ENCODE peak calls at places on chromosome 10, in four cellular contexts. B is HepG2, T is GM12878, D is K562. X is an unnamed sample.

GRCh38 chr10:110918633-110919348 is at the start of gene BBIP1:
- DNase-seq in B (peak), T (peak), D (no peak), X (no peak)

GRCh38 chr10:73244866-73245477 is 2.1 kb downstream of the DNAJC9 start:
- DNase-seq in T (no peak), B (no peak), D (peak), X (no peak)

GRCh38 chr10:21508987-21509334 is 16.5 kb downstream of the SKIDA1 start:
- DNase-seq in D (no peak), T (no peak), B (no peak), X (no peak)

GRCh38 chr10:48608279-48608681 is 3.4 kb upstream of the ARHGAP22 start:
- DNase-seq in T (peak), D (peak), B (peak), X (peak)

GRCh38 chr10:77406764-77407430 is 230.7 kb downstream of the KCNMA1 start:
- DNase-seq in T (no peak), D (no peak), B (no peak), X (no peak)

GRCh38 chr10:49552277-49552676 is 13.4 kb upstream of the ERCC6 start:
- DNase-seq in T (no peak), D (no peak), B (no peak), X (no peak)

GRCh38 chr10:74683621-74684114 is 142.7 kb upstream of the KAT6B start:
- DNase-seq in B (peak), T (no peak), D (no peak), X (no peak)

GRCh38 chr10:125727436-125727835 is 7.9 kb downstream of the EDRF1 start:
- DNase-seq in T (no peak), B (no peak), D (no peak), X (no peak)

GRCh38 chr10:58435297-58435696 is 50.1 kb downstream of the TFAM start:
- DNase-seq in B (peak), D (no peak), T (no peak), X (no peak)

GRCh38 chr10:5951167-5951711 is 26.1 kb downstream of the IL15RA start:
- DNase-seq in D (no peak), T (no peak), B (no peak), X (no peak)

GRCh38 chr10:4383683-4384082 is 442.3 kb upstream of the AKR1E2 start:
- DNase-seq in D (no peak), B (no peak), T (no peak), X (no peak)

GRCh38 chr10:59895629-59896116 is 10.7 kb downstream of the CCDC6 start:
- DNase-seq in B (peak), D (peak), T (no peak), X (no peak)

GRCh38 chr10:17835688-17836087 is 26.5 kb downstream of the MRC1 start:
- DNase-seq in B (no peak), D (no peak), T (no peak), X (no peak)

GRCh38 chr10:127300868-127301321 is 104.5 kb upstream of the INSYN2A start:
- DNase-seq in D (no peak), B (peak), T (no peak), X (no peak)

GRCh38 chr10:74924251-74924954 is 98.0 kb downstream of the KAT6B start:
- DNase-seq in B (no peak), D (no peak), T (no peak), X (no peak)

GRCh38 chr10:100997364-100998182 is 2.0 kb upstream of the LZTS2 start:
- DNase-seq in D (peak), T (no peak), B (peak), X (peak)

GRCh38 chr10:6995339-6995738 is 415.3 kb upstream of the PRKCQ start:
- DNase-seq in B (no peak), D (no peak), T (no peak), X (no peak)

GRCh38 chr10:59995862-59996261 is 89.5 kb upstream of the CCDC6 start:
- DNase-seq in B (no peak), T (no peak), D (no peak), X (no peak)

GRCh38 chr10:74213571-74214162 is 62.6 kb downstream of the ADK start:
- DNase-seq in D (peak), T (no peak), B (peak), X (peak)

GRCh38 chr10:113073549-113074189 is 123.6 kb downstream of the TCF7L2 start:
- DNase-seq in D (peak), B (peak), T (no peak), X (peak)

GRCh38 chr10:96532523-96532922 is 18.8 kb upstream of the TLL2 start:
- DNase-seq in T (no peak), D (no peak), B (no peak), X (no peak)

GRCh38 chr10:2119316-2119715 is 382.0 kb upstream of the ADARB2 start:
- DNase-seq in B (no peak), T (no peak), D (no peak), X (no peak)

GRCh38 chr10:48209246-48209645 is 65.2 kb downstream of the FRMPD2 start:
- DNase-seq in T (no peak), B (no peak), D (no peak), X (no peak)

GRCh38 chr10:121732676-121733445 is 134.6 kb upstream of the FGFR2 start:
- DNase-seq in B (no peak), D (no peak), T (no peak), X (peak)

GRCh38 chr10:11822809-11823121 is 391 bp upstream of the PROSER2 start:
- DNase-seq in T (no peak), B (no peak), D (no peak), X (no peak)

GRCh38 chr10:76049581-76050290 is 618.3 kb downstream of the LRMDA start:
- DNase-seq in D (no peak), B (no peak), T (no peak), X (no peak)

GRCh38 chr10:61618388-61618961 is 44.3 kb upstream of the CABCOCO1 start:
- DNase-seq in D (no peak), B (no peak), T (no peak), X (no peak)

GRCh38 chr10:51783907-51784306 is 84.5 kb upstream of the CSTF2T start:
- DNase-seq in T (no peak), B (no peak), D (no peak), X (no peak)

GRCh38 chr10:30371954-30372353 is 22.9 kb upstream of the MTPAP start:
- DNase-seq in B (no peak), T (no peak), D (no peak), X (no peak)

GRCh38 chr10:84683550-84683949 is 355.2 kb downstream of the CCSER2 start:
- DNase-seq in B (no peak), T (no peak), D (no peak), X (no peak)

GRCh38 chr10:93926613-93927012 is 32.8 kb downstream of the SLC35G1 start:
- DNase-seq in T (no peak), D (no peak), B (no peak), X (no peak)

GRCh38 chr10:683448-684071 is 5.9 kb downstream of the DIP2C start:
- DNase-seq in T (no peak), D (no peak), B (no peak), X (no peak)

GRCh38 chr10:17409170-17409733 is 45.1 kb downstream of the ST8SIA6 start:
- DNase-seq in T (no peak), B (peak), D (no peak), X (no peak)

GRCh38 chr10:48527691-48528212 is 77.1 kb downstream of the ARHGAP22 start:
- DNase-seq in D (no peak), B (no peak), T (no peak), X (no peak)

GRCh38 chr10:77796311-77796915 is 130.1 kb downstream of the DLG5 start:
- DNase-seq in D (no peak), B (no peak), T (no peak), X (no peak)

GRCh38 chr10:68327889-68328786 is 3.7 kb upstream of the HNRNPH3 start:
- DNase-seq in T (no peak), B (peak), D (no peak), X (no peak)
- TF ChIP-seq SP1 in T (no peak), B (no peak), D (no peak), X (no peak)

DNA sequence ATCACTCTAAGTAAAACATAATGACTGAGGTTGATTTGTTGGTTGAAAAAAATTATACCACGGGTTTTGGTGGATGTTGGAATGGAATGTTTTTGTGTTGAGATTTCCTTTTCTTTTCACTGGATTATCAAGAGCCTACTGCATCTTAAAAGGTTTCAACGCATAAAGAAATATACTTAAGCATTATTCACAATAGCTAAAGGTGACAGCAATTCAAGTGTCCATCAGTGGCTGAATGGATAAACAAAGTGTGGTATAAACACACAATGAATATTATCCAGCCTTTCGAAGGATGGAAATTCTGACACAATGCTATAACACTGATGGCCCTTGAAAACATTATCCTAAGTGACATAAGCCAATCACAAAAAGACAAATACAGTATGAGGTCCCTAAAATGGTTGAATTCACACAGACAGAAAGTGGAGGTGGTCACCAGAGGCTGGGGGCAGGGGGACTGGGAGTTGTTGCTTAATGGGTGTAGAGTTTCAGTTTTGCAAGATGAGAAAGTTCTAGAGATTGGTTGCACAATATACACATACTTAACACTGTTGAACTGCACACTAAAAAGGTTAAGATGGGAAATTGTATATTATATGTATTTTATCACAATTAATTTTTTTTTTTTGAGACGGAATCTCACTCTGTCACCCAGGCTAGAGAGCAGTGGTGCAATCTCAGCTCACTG is 122.3 kb downstream of the NRP1 start:
- DNase-seq in T (no peak), D (no peak), B (no peak), X (no peak)
- TF ChIP-seq NR2C2 in T (no peak), D (no peak), B (no peak), X (no peak)

DNA sequence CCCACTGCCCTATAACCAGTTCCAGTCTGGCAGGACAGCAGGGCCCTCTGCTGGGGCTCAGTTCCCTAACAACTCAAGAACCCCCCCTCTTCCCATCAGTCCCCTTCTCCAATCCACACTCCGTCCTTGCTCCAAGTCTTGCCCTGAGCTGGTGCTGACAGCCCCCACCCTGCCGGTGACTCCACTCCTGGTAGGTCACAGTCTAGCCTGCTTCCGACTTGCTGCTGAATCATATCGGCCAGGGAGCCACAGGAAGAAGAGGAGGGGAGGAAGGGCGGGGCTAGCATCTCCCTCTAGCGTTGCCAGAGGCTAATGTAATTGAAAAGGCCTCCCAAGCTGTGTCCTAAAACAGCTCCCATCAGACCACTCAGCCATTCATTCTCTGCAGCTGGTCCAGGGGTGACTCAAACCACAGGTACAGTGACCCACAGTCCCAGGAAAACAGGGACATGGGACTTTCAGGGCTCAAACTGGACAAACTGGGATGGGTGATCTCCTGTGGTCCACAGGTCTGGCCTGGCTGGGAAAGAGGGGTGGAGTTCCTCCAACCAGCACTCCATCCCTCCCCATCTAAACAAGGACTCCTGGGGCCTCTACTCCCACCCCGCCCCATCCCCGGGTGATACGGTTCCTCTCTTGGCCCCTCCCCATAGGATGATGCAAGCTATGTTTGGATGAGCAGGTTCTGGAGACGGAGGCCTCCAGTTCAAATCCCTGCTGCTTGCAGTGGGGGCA is 158.8 kb downstream of the SH3PXD2A start:
- DNase-seq in B (no peak), T (no peak), D (peak), X (peak)
- TF ChIP-seq SP1 in B (no peak), T (no peak), D (peak), X (peak)

GRCh38 chr10:124225029-124225467 is 131.7 kb upstream of the CHST15 start:
- DNase-seq in T (no peak), D (no peak), B (no peak), X (no peak)
- TF ChIP-seq NR2C2 in T (no peak), D (no peak), B (no peak), X (no peak)

DNA sequence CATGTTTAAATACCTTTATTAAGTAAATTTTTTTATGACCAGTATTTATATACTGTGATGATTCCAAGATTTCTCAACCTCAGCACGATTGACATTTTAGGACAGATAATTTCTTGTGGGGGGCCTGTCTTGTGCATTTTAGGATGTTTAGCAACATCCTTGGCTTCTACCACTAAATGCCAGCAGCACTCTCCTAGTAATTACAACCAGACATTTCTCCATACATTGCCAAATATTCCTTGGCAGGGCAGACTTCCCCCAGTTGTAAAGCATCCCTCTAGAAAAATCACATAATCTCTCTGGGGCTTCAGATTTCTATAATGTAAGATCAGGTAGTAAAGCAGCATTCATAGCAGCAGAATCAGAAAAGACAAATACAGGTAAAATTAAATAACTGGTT is 7.8 kb upstream of the LIPM start:
- DNase-seq in D (no peak), B (no peak), T (no peak), X (no peak)
- TF ChIP-seq SP1 in D (no peak), B (no peak), T (no peak), X (no peak)

GRCh38 chr10:119104653-119105024 is 726 bp downstream of the DENND10 start:
- DNase-seq in B (no peak), T (no peak), D (no peak), X (peak)
- TF ChIP-seq NR2C2 in B (no peak), T (no peak), D (no peak), X (no peak)

GRCh38 chr10:34613491-34613890 is 201.6 kb downstream of the PARD3 start:
- DNase-seq in B (no peak), D (no peak), T (no peak), X (no peak)

GRCh38 chr10:34609287-34609940 is 205.7 kb downstream of the PARD3 start:
- DNase-seq in B (no peak), D (no peak), T (no peak), X (no peak)

GRCh38 chr10:34615770-34616169 is 199.3 kb downstream of the PARD3 start:
- DNase-seq in B (no peak), D (no peak), T (no peak), X (no peak)

GRCh38 chr10:34612938-34613337 is 202.2 kb downstream of the PARD3 start:
- DNase-seq in T (no peak), B (no peak), D (no peak), X (no peak)

DNA sequence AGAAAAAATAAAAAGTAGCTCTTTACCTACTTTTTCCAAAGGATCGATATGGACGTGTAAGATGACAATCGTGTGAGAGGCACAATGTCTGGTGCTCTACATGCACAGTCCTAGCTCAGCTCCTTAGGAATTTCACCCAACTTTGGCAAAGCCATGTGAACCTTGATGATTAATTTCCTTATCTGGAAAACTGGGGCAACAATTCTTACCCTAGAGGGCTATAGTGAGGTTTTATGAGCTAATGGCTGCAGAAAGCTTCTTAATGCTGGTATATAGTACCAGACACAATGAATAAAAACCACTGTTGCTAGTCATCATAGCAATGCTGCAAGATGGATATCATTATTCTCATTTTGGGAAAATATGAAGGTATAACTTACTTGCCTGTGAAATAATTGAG is 202.7 kb downstream of the PARD3 start:
- DNase-seq in T (no peak), D (no peak), B (no peak), X (no peak)
- TF ChIP-seq SP1 in T (no peak), D (no peak), B (no peak), X (no peak)

GRCh38 chr10:69533658-69534057 is 39.6 kb downstream of the NEUROG3 start:
- DNase-seq in B (no peak), T (no peak), D (no peak), X (no peak)

GRCh38 chr10:69527961-69528360 is 45.3 kb downstream of the NEUROG3 start:
- DNase-seq in D (no peak), B (no peak), T (no peak), X (no peak)
- TF ChIP-seq NR2C2 in D (no peak), B (no peak), T (no peak), X (no peak)